ENCODE peak calls at places on chromosomes 16 and 17, in four cellular contexts. W, J, S and U are unnamed samples.

GRCh38 chr16:64174327-64174726 is 947.5 kb downstream of the CDH11 start:
- DNase-seq in W (no peak), J (no peak), S (no peak), U (no peak)

GRCh38 chr17:15465045-15465701 is 2.2 kb downstream of the CDRT4 start:
- DNase-seq in W (no peak), J (no peak), S (no peak), U (no peak)

GRCh38 chr16:18800674-18801196 is 614 bp downstream of the ARL6IP1 start:
- DNase-seq in W (no peak), J (no peak), S (peak; percentile 34), U (no peak)

GRCh38 chr17:39014795-39015545 is 47.8 kb upstream of the FBXO47 start:
- DNase-seq in W (no peak), J (no peak), S (no peak), U (peak; percentile 17)

GRCh38 chr17:70190959-70191805 is 21.9 kb downstream of the KCNJ2 start:
- DNase-seq in W (no peak), J (no peak), S (no peak), U (no peak)

GRCh38 chr16:35733971-35734702 is 2274.7 kb downstream of the TP53TG3F start:
- DNase-seq in W (no peak), J (no peak), S (no peak), U (no peak)

GRCh38 chr16:13245713-13246377 is 344.4 kb downstream of the SHISA9 start:
- DNase-seq in W (no peak), J (no peak), S (no peak), U (no peak)

GRCh38 chr17:12812877-12813276 is 23.6 kb downstream of the ARHGAP44 start:
- DNase-seq in W (no peak), J (no peak), S (no peak), U (no peak)